ENCODE peak calls at places on chromosomes 13 and 19, in seven cellular contexts. B is IMR-90, F is mesendoderm, Q is H1, M is neuronal stem cell, P is trophoblast cell, X is mesenchymal stem cell. A is an unnamed sample.

GRCh38 chr13:36428083-36428482 is 4.2 kb upstream of the CCNA1 start:
- DNase-seq in Q (no peak), P (peak), B (no peak), X (no peak), F (no peak), M (no peak), A (no peak)

GRCh38 chr19:7326105-7326877 is 22.4 kb upstream of the ARHGEF18 start:
- DNase-seq in F (peak), Q (peak), P (peak), X (no peak), M (no peak), B (no peak), A (peak)

GRCh38 chr13:98910501-98910951 is 67.3 kb downstream of the DOCK9 start:
- DNase-seq in M (no peak), F (peak), B (peak), X (peak), Q (no peak), P (peak), A (no peak)

GRCh38 chr19:19900574-19901444 is at the start of gene ZNF93:
- DNase-seq in Q (peak), P (peak), M (peak), F (peak), X (peak), B (peak), A (peak)

GRCh38 chr19:48556163-48556562 is 4.2 kb downstream of the SULT2B1 start:
- DNase-seq in X (peak), P (peak), B (peak), M (no peak), Q (no peak), F (peak), A (peak)

GRCh38 chr19:29120471-29120870 is 92.5 kb downstream of the UQCRFS1 start:
- DNase-seq in X (no peak), M (no peak), Q (no peak), F (no peak), P (peak), B (no peak), A (no peak)

GRCh38 chr13:99505814-99506269 is 4.6 kb downstream of the TM9SF2 start:
- DNase-seq in Q (no peak), F (no peak), B (peak), M (no peak), P (peak), X (peak), A (no peak)

GRCh38 chr13:81393686-81394085 is 1052.8 kb upstream of the SPRY2 start:
- DNase-seq in Q (no peak), F (peak), M (no peak), X (peak), B (no peak), P (no peak), A (no peak)

GRCh38 chr13:112685856-112686255 is 4.0 kb upstream of the ATP11A start:
- DNase-seq in P (peak), X (no peak), Q (no peak), M (no peak), B (no peak), F (no peak), A (peak)

GRCh38 chr13:33348366-33348765 is 62.8 kb upstream of the STARD13 start:
- DNase-seq in X (peak), Q (no peak), M (no peak), B (peak), F (no peak), P (no peak), A (no peak)

GRCh38 chr13:25679936-25680335 is 308.2 kb downstream of the ATP8A2 start:
- DNase-seq in F (no peak), P (no peak), X (no peak), M (no peak), Q (no peak), B (no peak), A (no peak)

GRCh38 chr19:38693380-38694223 is 46.2 kb downstream of the ACTN4 start:
- DNase-seq in B (peak), X (peak), F (peak), M (peak), P (no peak), Q (no peak), A (peak)

GRCh38 chr19:19319725-19320361 is 466 bp downstream of the SUGP1 start:
- DNase-seq in B (no peak), P (peak), M (no peak), X (no peak), F (peak), Q (no peak), A (no peak)

GRCh38 chr19:34173145-34173956 is 1.0 kb downstream of the LSM14A start:
- DNase-seq in Q (peak), P (peak), M (peak), X (peak), F (peak), B (peak), A (peak)

GRCh38 chr13:114043421-114044053 is 69.7 kb upstream of the C13orf46 start:
- DNase-seq in Q (no peak), M (peak), B (peak), F (peak), X (peak), P (peak), A (peak)

GRCh38 chr19:541699-542098 is 2.2 kb upstream of the GZMM start:
- DNase-seq in M (no peak), X (no peak), B (no peak), P (no peak), F (no peak), Q (no peak), A (no peak)

GRCh38 chr13:43153436-43154082 is 130.2 kb downstream of the DNAJC15 start:
- DNase-seq in M (no peak), B (peak), X (peak), P (peak), F (peak), Q (no peak), A (no peak)

GRCh38 chr19:52735734-52736133 is 890 bp upstream of the ZNF611 start:
- DNase-seq in B (no peak), M (peak), F (peak), Q (peak), X (peak), P (peak), A (peak)

GRCh38 chr19:55165952-55166529 is 372 bp downstream of the DNAAF3 start:
- DNase-seq in P (peak), M (peak), F (peak), B (peak), X (peak), Q (no peak), A (peak)

GRCh38 chr19:3266092-3266693 is 41.7 kb downstream of the CELF5 start:
- DNase-seq in Q (no peak), X (no peak), B (no peak), M (no peak), P (no peak), F (no peak), A (no peak)

GRCh38 chr19:3358919-3359849 is 7.2 kb upstream of the NFIC start:
- DNase-seq in F (no peak), M (no peak), B (peak), Q (no peak), X (peak), P (peak), A (no peak)

GRCh38 chr13:37192986-37193385 is 87.5 kb upstream of the CSNK1A1L start:
- DNase-seq in X (no peak), B (peak), P (no peak), Q (no peak), M (no peak), F (no peak), A (no peak)

GRCh38 chr19:13588953-13589833 is 82.9 kb upstream of the CACNA1A start:
- DNase-seq in F (peak), X (peak), Q (peak), P (peak), B (peak), M (peak), A (peak)

GRCh38 chr19:33463194-33463593 is 58.4 kb downstream of the PEPD start:
- DNase-seq in F (no peak), P (no peak), Q (no peak), X (no peak), M (no peak), B (peak), A (peak)

DNA sequence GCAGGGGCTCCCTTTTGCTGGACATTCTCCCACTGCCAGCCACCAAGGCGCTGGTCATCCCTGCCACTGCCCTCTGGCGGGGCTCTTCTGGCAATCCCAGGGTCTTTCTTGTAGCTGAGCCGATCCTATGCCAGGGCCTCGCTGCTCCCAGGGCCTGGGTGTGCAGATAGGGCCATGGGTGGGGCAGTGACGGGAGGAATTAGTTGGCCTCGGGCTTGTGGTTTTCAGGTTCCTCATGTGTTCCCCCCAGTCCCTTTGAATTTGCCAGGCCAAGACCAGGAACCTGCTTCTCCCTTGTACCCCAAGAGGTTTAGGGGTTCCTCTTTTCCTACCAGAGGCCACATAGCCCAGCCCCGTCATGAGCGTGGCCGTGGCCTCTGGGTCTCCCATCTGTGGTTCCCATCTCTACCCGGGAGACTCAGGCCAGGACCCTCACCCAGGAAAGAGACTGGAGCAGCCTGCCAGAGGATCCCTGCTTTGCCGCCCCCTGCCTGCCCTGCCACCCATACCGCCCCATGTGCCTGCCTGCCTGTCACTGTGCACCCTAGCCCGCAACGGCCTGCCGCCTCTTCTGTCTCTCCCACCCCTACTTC is 26.2 kb downstream of the TMED1 start:
- DNase-seq in P (no peak), X (no peak), F (no peak), M (no peak), Q (no peak), B (no peak), A (no peak)
- H3K27ac ChIP-seq in P (no peak), X (peak), F (no peak), M (no peak), Q (no peak), B (no peak), A (no peak)

GRCh38 chr13:97131447-97131846 is 90.7 kb upstream of the MBNL2 start:
- DNase-seq in B (no peak), M (no peak), F (no peak), P (no peak), X (no peak), Q (no peak), A (no peak)
- H3K18ac ChIP-seq in B (no peak), M (no peak), F (no peak), P (no peak), X (no peak), Q (no peak), A (no peak)

GRCh38 chr19:30590596-30591229 is 218.5 kb downstream of the ZNF536 start:
- DNase-seq in Q (no peak), F (no peak), X (no peak), M (no peak), B (no peak), P (no peak), A (no peak)
- H3K27ac ChIP-seq in Q (no peak), F (no peak), X (no peak), M (no peak), B (no peak), P (no peak), A (no peak)

GRCh38 chr13:48426052-48426451 is 13.1 kb upstream of the LPAR6 start:
- DNase-seq in X (no peak), B (no peak), F (no peak), Q (no peak), P (no peak), M (no peak), A (no peak)
- H3K18ac ChIP-seq in X (no peak), B (no peak), F (no peak), Q (no peak), P (no peak), M (no peak), A (no peak)

DNA sequence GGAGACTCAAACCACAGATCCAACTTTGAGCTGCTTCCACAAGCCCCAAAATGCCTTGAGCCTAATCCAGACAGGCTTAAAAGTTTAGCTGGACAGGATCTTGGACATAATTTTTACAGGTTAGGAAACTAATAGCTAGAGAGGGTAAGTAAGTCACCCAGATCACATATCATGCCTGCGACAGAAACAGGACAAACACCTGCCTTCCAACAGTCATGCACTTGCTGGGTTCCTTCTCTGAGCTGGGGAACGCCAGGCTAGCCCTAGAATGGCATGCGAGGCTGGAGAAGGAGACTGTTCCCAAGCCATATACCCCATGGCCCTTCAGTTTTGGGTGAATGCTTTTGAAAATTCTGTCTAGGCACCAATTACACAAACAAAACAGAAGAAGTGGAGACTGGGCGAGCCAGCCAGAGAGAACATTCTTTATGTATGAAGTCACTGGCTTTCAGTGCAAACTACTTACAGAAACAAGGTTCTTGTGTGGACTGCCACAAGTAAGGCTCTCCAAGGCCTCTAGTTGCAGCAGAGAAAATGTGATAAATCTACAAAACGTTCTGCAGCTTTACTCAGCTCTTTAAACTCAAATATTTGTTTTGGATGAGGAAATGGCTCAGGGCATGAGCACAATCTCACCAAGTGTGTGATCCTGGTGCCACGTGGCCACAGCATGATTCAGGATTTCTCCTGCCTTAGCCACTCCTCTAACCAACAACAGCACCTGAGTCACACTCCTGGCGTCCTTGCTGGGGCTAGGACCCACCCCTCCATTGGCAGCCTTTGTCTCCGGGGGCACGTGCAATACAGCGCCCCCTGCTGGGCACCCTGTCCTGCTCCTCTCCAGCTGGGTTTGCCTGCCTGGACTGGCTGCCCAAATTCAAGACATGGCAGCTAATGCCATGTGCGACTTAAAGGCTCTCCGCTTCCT is 73.4 kb upstream of the UBL3 start:
- DNase-seq in X (peak), M (no peak), Q (peak), P (peak), B (peak), F (peak), A (peak)
- H3K27ac ChIP-seq in X (peak), M (no peak), Q (no peak), P (peak), B (peak), F (peak), A (no peak)

GRCh38 chr19:43420954-43421353 is 6.3 kb downstream of the TEX101 start:
- DNase-seq in Q (no peak), B (no peak), P (no peak), F (peak), M (no peak), X (no peak), A (no peak)

GRCh38 chr19:43422000-43422688 is 7.5 kb downstream of the TEX101 start:
- DNase-seq in M (no peak), X (no peak), Q (no peak), B (no peak), P (no peak), F (no peak), A (no peak)

GRCh38 chr19:43414554-43414953 is at the start of gene TEX101:
- DNase-seq in P (no peak), B (no peak), Q (no peak), F (no peak), M (no peak), X (no peak), A (no peak)

GRCh38 chr19:43412441-43412840 is 2.2 kb upstream of the TEX101 start:
- DNase-seq in X (no peak), M (no peak), Q (no peak), F (no peak), B (no peak), P (peak), A (no peak)

GRCh38 chr19:43416951-43417623 is 2.4 kb downstream of the TEX101 start:
- DNase-seq in P (no peak), M (no peak), X (no peak), Q (no peak), F (peak), B (no peak), A (no peak)
- H3K18ac ChIP-seq in P (no peak), M (no peak), X (no peak), Q (no peak), F (no peak), B (no peak), A (no peak)

DNA sequence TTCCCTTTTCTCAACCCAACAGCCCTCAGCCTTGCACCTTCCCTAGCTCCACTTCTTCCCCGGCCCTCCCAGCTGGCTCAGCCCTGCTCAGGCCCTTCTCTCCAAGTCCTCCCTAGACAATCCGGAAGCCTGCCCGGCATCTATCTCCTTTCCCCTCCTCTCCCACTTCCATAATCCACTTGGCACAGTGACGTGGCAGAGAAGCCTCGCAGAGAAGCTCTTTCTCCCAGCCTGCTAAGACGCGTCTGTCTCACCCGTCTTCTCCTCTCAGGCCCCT is 1.1 kb downstream of the UBXN6 start:
- DNase-seq in M (no peak), B (peak), F (peak), P (peak), Q (no peak), X (peak), A (peak)
- H3K27ac ChIP-seq in M (no peak), B (peak), F (no peak), P (no peak), Q (no peak), X (peak), A (no peak)

A was measured in H9.